ENCODE peak calls at places on chromosomes 7 and 10, in four cellular contexts. H is activated CD8-positive, alpha-beta T cell treated with anti-CD3 and anti-CD28 coated beads for 36 hours; S is nephron progenitor cell; P is cardiac muscle cell. O is an unnamed sample.

GRCh38 chr10:72245949-72246525 is 27.7 kb upstream of the DDIT4 start:
- DNase-seq in H (no peak), S (no peak), P (no peak), O (no peak)

GRCh38 chr7:95808396-95808795 is 36.0 kb downstream of the DYNC1I1 start:
- DNase-seq in H (no peak), S (no peak), P (no peak), O (no peak)

GRCh38 chr7:35555934-35556333 is 139.0 kb downstream of the HERPUD2 start:
- DNase-seq in H (no peak), S (no peak), P (no peak), O (no peak)

GRCh38 chr7:102273749-102274712 is 12.6 kb upstream of the SH2B2 start:
- DNase-seq in H (no peak), S (no peak), P (peak; percentile 36), O (no peak)

GRCh38 chr10:22958338-22958737 is 30.5 kb downstream of the ARMC3 start:
- DNase-seq in H (no peak), S (no peak), P (no peak), O (no peak)

GRCh38 chr7:3289996-3290395 is 11.1 kb upstream of the SDK1 start:
- DNase-seq in H (no peak), S (no peak), P (no peak), O (no peak)

GRCh38 chr10:130894485-130894884 is 417.0 kb downstream of the TCERG1L start:
- DNase-seq in H (no peak), S (no peak), P (no peak), O (no peak)

GRCh38 chr10:113207924-113208323 is 257.9 kb downstream of the TCF7L2 start:
- DNase-seq in H (no peak), S (no peak), P (no peak), O (no peak)

GRCh38 chr7:112346381-112347060 is 103.7 kb upstream of the IFRD1 start:
- DNase-seq in H (no peak), S (no peak), P (no peak), O (no peak)

GRCh38 chr7:157851501-157852067 is 514.8 kb downstream of the DNAJB6 start:
- DNase-seq in H (peak; percentile 94), S (peak; percentile 37), P (peak; percentile 17), O (no peak)

GRCh38 chr7:38728145-38728544 is 97.0 kb upstream of the AMPH start:
- DNase-seq in H (no peak), S (no peak), P (no peak), O (no peak)

GRCh38 chr10:117163061-117163953 is 25.2 kb upstream of the VAX1 start:
- DNase-seq in H (no peak), S (peak; percentile 64), P (peak; percentile 51), O (no peak)

GRCh38 chr7:123784263-123784662 is 35.5 kb upstream of the WASL start:
- DNase-seq in H (no peak), S (no peak), P (no peak), O (no peak)

GRCh38 chr10:60426425-60426824 is 36.8 kb upstream of the ANK3 start:
- DNase-seq in H (no peak), S (no peak), P (no peak), O (no peak)

DNA sequence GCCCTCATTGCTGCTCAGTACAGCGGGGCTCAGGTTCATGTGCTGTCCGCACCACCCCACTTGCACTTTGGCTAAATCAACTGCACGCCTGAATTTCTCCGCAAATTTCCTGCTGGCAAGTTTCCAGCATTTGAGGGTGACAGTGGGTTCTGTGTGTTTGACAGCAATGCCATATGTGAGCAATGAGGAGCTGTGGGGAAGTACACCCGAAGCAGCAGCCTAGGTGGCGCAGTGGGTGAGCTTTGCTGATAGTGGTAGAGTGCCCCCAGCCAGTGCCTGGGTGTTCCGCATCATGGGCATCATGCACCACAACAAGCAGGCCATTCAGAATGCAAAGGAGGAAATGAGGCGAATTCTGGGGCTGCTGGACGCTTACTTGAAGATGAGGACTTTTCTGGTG is 103.9 kb upstream of the POT1 start:
- DNase-seq in H (no peak), S (no peak), P (no peak), O (no peak)
- TF ChIP-seq CTCF in H (no peak), S (no peak), P (no peak), O (no peak)

GRCh38 chr7:114214454-114214853 is 200.2 kb upstream of the FOXP2 start:
- DNase-seq in H (no peak), S (no peak), P (no peak), O (no peak)

GRCh38 chr7:114212753-114213439 is 201.7 kb upstream of the FOXP2 start:
- DNase-seq in H (no peak), S (no peak), P (no peak), O (no peak)

GRCh38 chr7:114218283-114218682 is 196.3 kb upstream of the FOXP2 start:
- DNase-seq in H (no peak), S (no peak), P (no peak), O (no peak)

DNA sequence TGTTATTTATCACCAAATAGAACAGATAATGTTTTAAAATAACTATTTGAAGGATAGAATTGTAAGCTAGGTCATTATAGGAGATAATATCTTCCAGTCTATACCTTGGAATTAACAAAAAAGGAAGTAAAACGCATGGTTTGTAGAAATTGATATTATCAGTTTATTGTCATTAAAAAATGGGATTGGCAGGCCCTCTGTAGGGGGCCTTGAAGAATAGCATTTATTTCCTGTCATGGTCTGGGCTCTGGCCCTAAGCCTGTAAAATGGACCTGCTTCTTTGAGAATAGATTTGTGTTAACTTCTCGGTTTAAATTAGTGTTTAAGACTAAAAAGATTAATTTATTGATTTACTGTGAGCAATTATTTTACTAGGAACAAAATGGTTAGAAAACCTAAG is 197.6 kb upstream of the FOXP2 start:
- DNase-seq in H (no peak), S (no peak), P (no peak), O (no peak)
- TF ChIP-seq CTCF in H (no peak), S (no peak), P (no peak), O (no peak)

GRCh38 chr10:71128311-71129010 is 83.9 kb upstream of the UNC5B start:
- DNase-seq in H (no peak), S (no peak), P (no peak), O (no peak)
- TF ChIP-seq CTCF in H (no peak), S (no peak), P (no peak), O (no peak)

DNA sequence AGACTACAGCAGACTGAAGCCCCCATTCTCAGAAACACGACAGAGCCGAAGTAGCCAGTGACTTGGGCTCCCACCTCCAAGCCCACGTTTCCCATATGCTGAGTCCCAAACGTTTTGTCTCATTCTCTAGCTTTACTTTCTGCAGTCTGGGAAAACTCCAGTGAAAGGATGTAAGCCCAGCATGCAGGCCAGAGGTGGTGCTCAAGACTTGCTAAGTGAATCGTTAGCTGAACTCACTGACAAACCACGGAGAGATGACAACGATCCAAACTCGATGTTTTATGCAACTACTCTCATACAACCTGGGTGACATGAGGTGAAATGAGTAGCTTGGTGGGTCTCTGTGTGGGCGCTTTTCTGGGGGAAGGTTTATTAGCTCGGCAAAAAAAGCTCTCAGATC is 731.8 kb downstream of the SUGCT start:
- DNase-seq in H (no peak), S (no peak), P (peak; percentile 8), O (no peak)
- TF ChIP-seq CTCF in H (no peak), S (no peak), P (peak; percentile 30), O (no peak)

DNA sequence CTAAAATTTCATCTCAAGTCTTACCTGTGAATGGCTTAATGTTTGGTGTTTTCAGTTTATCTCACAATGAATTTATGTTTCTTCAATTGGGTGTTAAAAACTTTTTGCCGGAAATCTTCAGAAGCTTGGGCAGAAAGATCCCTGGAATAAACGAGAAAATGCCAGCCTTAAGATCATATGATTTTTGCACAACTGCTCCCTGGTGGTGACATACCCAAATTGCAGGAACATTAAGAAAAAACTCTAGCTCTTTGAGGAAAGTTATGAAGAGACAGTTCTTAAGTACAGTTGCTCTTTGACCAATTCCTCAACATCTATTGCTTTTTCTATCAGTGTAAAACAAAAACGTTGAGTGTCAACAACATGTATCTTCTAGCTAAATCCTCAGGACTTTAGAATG is 48.2 kb upstream of the CREB5 start:
- DNase-seq in H (no peak), S (no peak), P (no peak), O (no peak)
- TF ChIP-seq CTCF in H (peak; percentile 47), S (peak; percentile 22), P (peak; percentile 17), O (peak; percentile 6)

GRCh38 chr7:26681819-26682418 is 182.5 kb downstream of the SKAP2 start:
- DNase-seq in H (peak; percentile 20), S (no peak), P (peak; percentile 24), O (peak; percentile 17)
- TF ChIP-seq CTCF in H (peak; percentile 93), S (peak; percentile 86), P (peak; percentile 75), O (peak; percentile 79)

DNA sequence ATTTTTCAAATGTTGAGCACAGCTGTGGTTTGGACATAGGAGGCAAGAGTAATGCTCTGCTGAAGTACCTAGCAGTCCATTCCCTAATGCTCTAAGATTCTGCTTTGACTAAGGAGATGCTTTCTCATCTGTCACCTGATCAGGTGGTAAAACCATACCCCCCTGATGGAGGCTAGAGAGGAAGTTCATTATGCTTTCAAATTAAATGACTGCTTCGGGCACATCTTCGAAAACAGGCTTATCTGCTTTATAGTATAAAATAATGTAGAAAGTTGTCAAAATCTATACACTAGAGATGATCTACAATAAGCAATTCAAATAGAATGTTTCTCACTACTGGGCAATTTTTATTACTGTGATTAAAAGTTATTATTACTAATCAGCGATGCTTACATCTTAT is at the start of gene GNAT3:
- DNase-seq in H (no peak), S (no peak), P (no peak), O (no peak)
- TF ChIP-seq CTCF in H (no peak), S (no peak), P (no peak), O (no peak)

GRCh38 chr7:31882187-31882586 is 188.0 kb downstream of the PDE1C start:
- DNase-seq in H (no peak), S (no peak), P (peak; percentile 39), O (no peak)
- TF ChIP-seq CTCF in H (no peak), S (no peak), P (no peak), O (no peak)

GRCh38 chr10:3593611-3594010 is 191.4 kb downstream of the KLF6 start:
- DNase-seq in H (no peak), S (no peak), P (no peak), O (no peak)

GRCh38 chr10:3592424-3592823 is 192.6 kb downstream of the KLF6 start:
- DNase-seq in H (no peak), S (no peak), P (no peak), O (no peak)

DNA sequence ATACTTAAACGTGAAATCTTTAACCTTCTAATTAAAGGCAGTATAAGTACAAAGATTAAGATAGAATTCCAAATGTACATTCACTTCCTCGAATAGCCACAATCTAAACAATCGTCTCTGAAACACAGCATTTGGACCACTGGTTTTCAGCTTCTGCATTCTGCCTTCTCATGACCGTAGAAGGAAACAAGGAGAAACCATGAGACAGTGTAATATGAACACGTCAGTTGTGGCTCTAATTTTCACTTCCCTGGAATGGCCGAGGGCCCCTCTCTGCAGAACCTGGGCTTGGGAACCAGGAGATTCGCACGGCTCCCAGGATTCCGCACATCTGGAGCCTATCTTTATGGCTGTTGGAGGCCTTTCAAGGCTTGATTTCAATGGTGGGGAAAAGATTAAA is 189.3 kb downstream of the KLF6 start:
- DNase-seq in H (no peak), S (no peak), P (no peak), O (no peak)
- TF ChIP-seq CTCF in H (no peak), S (no peak), P (no peak), O (no peak)

GRCh38 chr7:106603300-106603699 is 57.7 kb downstream of the CCDC71L start:
- DNase-seq in H (no peak), S (no peak), P (no peak), O (no peak)

GRCh38 chr7:106604303-106604918 is 56.5 kb downstream of the CCDC71L start:
- DNase-seq in H (peak; percentile 19), S (no peak), P (no peak), O (no peak)

GRCh38 chr7:106602062-106602461 is 58.9 kb downstream of the CCDC71L start:
- DNase-seq in H (no peak), S (no peak), P (no peak), O (no peak)

GRCh38 chr7:106606120-106606519 is 54.8 kb downstream of the CCDC71L start:
- DNase-seq in H (no peak), S (no peak), P (no peak), O (no peak)

GRCh38 chr7:106604974-106605373 is 56.0 kb downstream of the CCDC71L start:
- DNase-seq in H (no peak), S (no peak), P (no peak), O (no peak)
- TF ChIP-seq CTCF in H (no peak), S (no peak), P (no peak), O (no peak)